ENCODE peak calls at places on chromosomes 11 and 22, in seven cellular contexts. R is lower leg skin; N is endothelial cell; U is CD8-positive, alpha-beta T cell; E is left lung; Y is fibroblast of pulmonary artery; C is adrenal gland. T is an unnamed sample.

GRCh38 chr11:127259118-127259517 is 258.5 kb upstream of the KIRREL3 start:
- DNase-seq in U (no peak), E (no peak), N (no peak), Y (no peak), C (no peak), R (no peak), T (no peak)

GRCh38 chr11:120399312-120399711 is 63.1 kb downstream of the ARHGEF12 start:
- DNase-seq in Y (no peak), E (no peak), R (no peak), C (no peak), N (no peak), U (no peak), T (no peak)

GRCh38 chr11:47917643-47918369 is 62.6 kb upstream of the PTPRJ start:
- DNase-seq in N (no peak), Y (peak), E (peak), U (no peak), R (peak), C (peak), T (peak)

GRCh38 chr22:27270818-27271510 is 530.6 kb downstream of the MN1 start:
- DNase-seq in R (no peak), E (no peak), N (no peak), U (no peak), Y (peak), C (no peak), T (no peak)

GRCh38 chr11:127390465-127390864 is 389.9 kb upstream of the KIRREL3 start:
- DNase-seq in Y (no peak), E (no peak), N (no peak), C (no peak), U (no peak), R (no peak), T (no peak)

GRCh38 chr11:26480041-26480440 is 92.0 kb downstream of the MUC15 start:
- DNase-seq in R (no peak), N (no peak), C (no peak), U (no peak), E (no peak), Y (no peak), T (no peak)

GRCh38 chr11:57300785-57301184 is 24.0 kb downstream of the TNKS1BP1 start:
- DNase-seq in C (no peak), R (no peak), N (no peak), Y (no peak), U (no peak), E (no peak), T (no peak)

GRCh38 chr22:46352276-46352675 is 16.8 kb downstream of the TRMU start:
- DNase-seq in N (no peak), E (no peak), R (no peak), C (no peak), Y (no peak), U (no peak), T (no peak)

GRCh38 chr11:11558826-11559225 is 63.0 kb downstream of the GALNT18 start:
- DNase-seq in Y (no peak), R (no peak), N (no peak), U (no peak), E (peak), C (no peak), T (no peak)

GRCh38 chr11:85685820-85686459 is at the start of gene CCDC89:
- DNase-seq in R (peak), Y (peak), N (no peak), E (peak), U (no peak), C (peak), T (no peak)

GRCh38 chr22:37202706-37203105 is 9.6 kb downstream of the SSTR3 start:
- DNase-seq in C (no peak), Y (no peak), N (no peak), R (no peak), U (no peak), E (peak), T (no peak)

GRCh38 chr11:17828311-17828751 is 93.8 kb downstream of the KCNC1 start:
- DNase-seq in E (peak), U (no peak), Y (peak), R (peak), C (peak), N (no peak), T (no peak)

GRCh38 chr11:6523253-6523652 is 26.2 kb downstream of the DNHD1 start:
- DNase-seq in E (no peak), Y (peak), C (no peak), R (no peak), U (no peak), N (no peak), T (no peak)

GRCh38 chr22:42907404-42908081 is 50.5 kb upstream of the ARFGAP3 start:
- DNase-seq in E (no peak), U (no peak), R (no peak), Y (no peak), C (no peak), N (no peak), T (no peak)

GRCh38 chr22:30926706-30927105 is 41.9 kb downstream of the MORC2 start:
- DNase-seq in U (no peak), Y (no peak), E (no peak), C (no peak), N (no peak), R (no peak), T (no peak)

GRCh38 chr11:64314805-64315561 is 2.4 kb downstream of the TRMT112 start:
- DNase-seq in C (no peak), N (no peak), R (no peak), Y (no peak), U (no peak), E (no peak), T (no peak)

GRCh38 chr11:64313491-64314145 is 3.7 kb downstream of the TRMT112 start:
- DNase-seq in R (no peak), C (peak), N (no peak), U (no peak), E (no peak), Y (peak), T (no peak)

GRCh38 chr11:64317325-64317960 is at the start of gene TRMT112:
- DNase-seq in N (peak), C (peak), R (peak), U (peak), Y (peak), E (peak), T (peak)

GRCh38 chr11:64312947-64313346 is 4.4 kb downstream of the TRMT112 start:
- DNase-seq in E (no peak), N (no peak), C (no peak), Y (no peak), U (no peak), R (no peak), T (no peak)

GRCh38 chr11:64314146-64314804 is 3.1 kb downstream of the TRMT112 start:
- DNase-seq in E (no peak), R (no peak), U (no peak), N (no peak), C (no peak), Y (no peak), T (no peak)
- TF ChIP-seq CTCF in E (no peak), R (no peak), U (no peak), N (no peak), C (no peak), Y (no peak), T (no peak)

GRCh38 chr11:92206441-92206840 is 18.2 kb upstream of the FAT3 start:
- DNase-seq in R (no peak), E (no peak), N (no peak), C (no peak), U (no peak), Y (no peak), T (no peak)

GRCh38 chr11:92216789-92217188 is 7.8 kb upstream of the FAT3 start:
- DNase-seq in N (no peak), C (no peak), E (no peak), U (no peak), R (no peak), Y (no peak), T (no peak)

GRCh38 chr11:92212530-92212929 is 12.1 kb upstream of the FAT3 start:
- DNase-seq in N (no peak), C (no peak), E (no peak), U (no peak), R (no peak), Y (no peak), T (no peak)

DNA sequence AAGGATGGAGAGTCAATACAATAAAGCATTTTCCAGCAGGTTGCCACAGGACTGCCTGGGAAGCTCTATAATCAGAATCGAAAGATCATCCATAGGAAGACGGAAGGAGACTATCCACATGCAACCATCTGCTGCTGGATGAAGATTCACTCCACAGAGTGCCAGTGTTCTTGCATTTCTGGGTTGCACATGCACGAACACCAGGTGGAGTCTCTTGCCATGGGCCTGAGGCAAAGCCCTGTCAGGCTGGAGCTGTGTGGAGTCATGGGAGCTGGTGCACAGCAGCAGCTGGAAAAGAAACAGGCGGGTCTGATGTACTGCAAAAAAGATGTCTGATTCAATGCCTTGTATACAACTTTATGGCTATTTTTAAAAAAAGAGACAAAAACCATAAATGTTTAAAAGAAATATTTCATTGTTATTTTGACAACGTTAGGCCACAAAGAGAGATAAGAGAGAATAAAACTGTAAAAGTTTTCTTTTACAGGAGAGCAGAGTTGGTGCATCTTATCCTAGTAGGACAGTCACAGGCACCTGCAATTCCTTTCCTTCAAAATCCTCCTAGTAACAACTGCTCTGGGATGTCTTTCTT is 12.9 kb upstream of the FAT3 start:
- DNase-seq in U (no peak), N (peak), E (no peak), R (no peak), Y (peak), C (no peak), T (no peak)
- TF ChIP-seq CTCF in U (no peak), N (no peak), E (no peak), R (no peak), Y (peak), C (no peak), T (no peak)

GRCh38 chr11:46678741-46679130 is 21.7 kb downstream of the ARHGAP1 start:
- DNase-seq in N (no peak), Y (no peak), U (no peak), C (no peak), R (no peak), E (no peak), T (no peak)

GRCh38 chr11:46679252-46680163 is 20.9 kb downstream of the ARHGAP1 start:
- DNase-seq in E (peak), U (no peak), N (no peak), Y (no peak), R (no peak), C (no peak), T (no peak)

GRCh38 chr11:46677169-46677568 is 23.2 kb downstream of the ARHGAP1 start:
- DNase-seq in U (no peak), N (no peak), Y (no peak), E (no peak), C (no peak), R (no peak), T (no peak)

GRCh38 chr11:46676436-46677158 is 23.8 kb downstream of the ARHGAP1 start:
- DNase-seq in E (peak), N (peak), Y (no peak), R (no peak), U (no peak), C (no peak), T (peak)

DNA sequence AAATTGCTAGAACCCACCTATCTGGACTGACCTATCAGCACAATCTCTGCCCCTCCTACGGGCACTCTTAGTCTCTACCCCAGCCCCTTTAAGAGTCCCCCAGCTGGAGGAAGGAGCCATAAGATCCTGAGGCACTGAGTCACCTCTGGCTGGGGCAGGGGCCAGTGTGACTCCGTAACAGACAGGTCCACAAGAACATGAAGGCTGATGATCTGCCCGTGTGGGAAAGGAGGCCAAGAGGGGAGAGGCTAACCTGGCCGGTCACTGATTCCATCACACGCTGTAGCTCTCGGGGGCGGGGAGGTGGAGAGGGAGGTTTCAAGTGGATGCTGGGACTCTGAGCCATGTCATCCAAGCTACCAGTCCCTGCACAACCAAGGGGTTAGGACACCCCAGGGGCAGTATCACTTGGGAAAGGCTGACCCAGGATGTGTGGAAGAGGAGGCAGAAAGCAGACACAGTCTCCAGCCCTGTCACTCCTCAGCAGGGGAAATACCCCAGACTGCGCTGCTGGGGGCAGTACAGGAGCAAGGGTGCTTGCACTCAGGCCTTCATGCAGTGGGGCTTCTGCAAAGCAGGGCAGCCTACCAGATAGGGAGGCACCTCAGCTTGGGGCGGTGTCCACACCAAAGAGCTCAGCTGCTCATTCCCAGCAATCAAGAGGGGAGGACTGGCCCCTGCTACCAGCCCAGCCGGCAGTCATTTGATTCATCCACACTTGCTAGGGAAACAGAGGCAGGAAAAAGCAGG is 22.3 kb downstream of the ARHGAP1 start:
- DNase-seq in E (no peak), Y (no peak), C (no peak), R (no peak), U (no peak), N (no peak), T (no peak)
- TF ChIP-seq CTCF in E (no peak), Y (no peak), C (no peak), R (no peak), U (no peak), N (no peak), T (no peak)

GRCh38 chr11:108221401-108221800 is 1.0 kb downstream of the NPAT start:
- DNase-seq in U (no peak), Y (peak), E (no peak), N (no peak), R (no peak), C (no peak), T (no peak)

GRCh38 chr11:108221981-108222685 is at the start of gene NPAT:
- DNase-seq in R (no peak), C (no peak), U (peak), Y (no peak), N (no peak), E (no peak), T (no peak)

GRCh38 chr11:108218912-108219783 is 3.3 kb downstream of the NPAT start:
- DNase-seq in N (no peak), Y (no peak), U (no peak), R (no peak), E (no peak), C (no peak), T (no peak)

GRCh38 chr11:108222686-108223448 is at the start of gene ATM:
- DNase-seq in U (peak), E (peak), N (peak), R (peak), C (peak), Y (peak), T (peak)

GRCh38 chr11:108220721-108221346 is 1.6 kb downstream of the NPAT start:
- DNase-seq in E (no peak), R (no peak), N (no peak), C (no peak), U (no peak), Y (peak), T (no peak)
- TF ChIP-seq CTCF in E (no peak), R (no peak), N (no peak), C (no peak), U (no peak), Y (no peak), T (no peak)

GRCh38 chr11:110296226-110297081 is at the start of gene RDX:
- DNase-seq in C (peak), N (peak), Y (peak), U (peak), R (peak), E (peak), T (peak)
- TF ChIP-seq CTCF in C (peak), N (no peak), Y (no peak), U (no peak), R (no peak), E (no peak), T (no peak)

DNA sequence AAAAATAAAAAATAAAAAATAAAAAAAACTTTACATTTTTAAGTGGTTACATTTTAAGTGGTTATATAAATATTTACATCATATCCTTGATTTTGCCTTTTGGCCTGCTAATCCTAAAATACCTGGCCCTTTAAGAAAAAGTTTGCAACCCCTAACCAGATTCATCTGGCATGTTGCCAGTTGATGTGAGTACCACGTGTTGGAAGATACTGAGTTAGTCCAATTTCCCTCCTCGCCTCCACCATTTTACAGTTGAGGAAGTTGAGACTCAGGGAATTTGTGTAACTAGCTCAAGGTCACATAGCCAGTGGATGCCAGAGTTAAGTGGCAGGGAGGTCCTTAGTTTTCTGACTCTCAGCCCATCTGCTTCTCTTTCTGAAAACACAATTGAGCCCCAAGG is 5.1 kb downstream of the ELF5 start:
- DNase-seq in R (no peak), E (no peak), Y (no peak), N (no peak), C (no peak), U (no peak), T (no peak)
- TF ChIP-seq CTCF in R (no peak), E (no peak), Y (no peak), N (no peak), C (no peak), U (no peak), T (no peak)